ENCODE peak calls at places on chromosomes 16 and 17, in nine cellular contexts. R is gastrocnemius medialis, L is right lobe of liver, P is body of pancreas, V is IMR-90, Y is HepG2, G is heart left ventricle, U is K562, Q is upper lobe of left lung. T is an unnamed sample.

GRCh38 chr17:40602445-40603443 is 37.5 kb upstream of the CCR7 start:
- ATAC-seq in R (no peak), L (no peak), P (no peak), V (peak; percentile 63), Y (peak; percentile 22), G (peak; percentile 22), U (no peak), Q (no peak), T (no peak)

GRCh38 chr17:37392024-37392590 is 14.5 kb downstream of the ACACA start:
- ATAC-seq in R (peak; percentile 65), L (no peak), P (no peak), V (peak; percentile 89), Y (no peak), G (peak; percentile 85), U (peak; percentile 73), Q (peak; percentile 51), T (peak; percentile 72)

GRCh38 chr17:57523926-57524634 is 221.0 kb downstream of the CCDC182 start:
- ATAC-seq in R (peak; percentile 74), L (peak; percentile 78), P (peak; percentile 70), V (peak; percentile 52), Y (no peak), G (peak; percentile 91), U (no peak), Q (no peak), T (no peak)

GRCh38 chr17:63774141-63774981 is at the start of gene DDX42:
- ATAC-seq in R (peak; percentile 2), L (peak; percentile 7), P (peak; percentile 3), V (peak; percentile 8), Y (peak; percentile 52), G (peak; percentile 8), U (peak; percentile 34), Q (no peak), T (peak; percentile 3)

GRCh38 chr16:75099075-75099667 is 17.4 kb downstream of the LDHD start:
- ATAC-seq in R (no peak), L (no peak), P (no peak), V (no peak), Y (no peak), G (peak; percentile 43), U (no peak), Q (no peak), T (no peak)

GRCh38 chr17:60231234-60231633 is 81.5 kb downstream of the CA4 start:
- ATAC-seq in R (peak; percentile 61), L (peak; percentile 58), P (no peak), V (peak; percentile 73), Y (peak; percentile 61), G (no peak), U (peak; percentile 77), Q (no peak), T (no peak)

GRCh38 chr17:17052462-17053221 is 10.4 kb downstream of the MPRIP start:
- ATAC-seq in R (no peak), L (peak; percentile 29), P (peak; percentile 34), V (no peak), Y (peak; percentile 14), G (peak; percentile 21), U (no peak), Q (peak; percentile 23), T (no peak)

GRCh38 chr17:32998893-32999240 is 7.2 kb downstream of the SPACA3 start:
- ATAC-seq in R (no peak), L (no peak), P (no peak), V (peak; percentile 72), Y (no peak), G (peak; percentile 18), U (peak; percentile 56), Q (no peak), T (no peak)

GRCh38 chr16:55239723-55240122 is 84.3 kb upstream of the IRX6 start:
- ATAC-seq in R (no peak), L (no peak), P (no peak), V (no peak), Y (no peak), G (no peak), U (no peak), Q (no peak), T (no peak)

GRCh38 chr16:24829153-24829552 is 16.6 kb upstream of the SLC5A11 start:
- ATAC-seq in R (no peak), L (no peak), P (no peak), V (no peak), Y (peak; percentile 24), G (no peak), U (peak; percentile 85), Q (no peak), T (no peak)

GRCh38 chr17:8068736-8069586 is 18.6 kb downstream of the ALOX12B start:
- ATAC-seq in R (no peak), L (peak; percentile 52), P (no peak), V (no peak), Y (no peak), G (peak; percentile 63), U (no peak), Q (peak; percentile 17), T (peak; percentile 54)

GRCh38 chr17:82743344-82744219 is 8.2 kb downstream of the FN3K start:
- ATAC-seq in R (no peak), L (no peak), P (no peak), V (no peak), Y (no peak), G (peak; percentile 47), U (no peak), Q (peak; percentile 45), T (no peak)

GRCh38 chr16:4500283-4500682 is 24.1 kb downstream of the HMOX2 start:
- ATAC-seq in R (peak; percentile 97), L (peak; percentile 47), P (peak; percentile 78), V (peak; percentile 87), Y (peak; percentile 80), G (peak; percentile 86), U (no peak), Q (peak; percentile 73), T (peak; percentile 88)

GRCh38 chr16:4499196-4499555 is 23.0 kb downstream of the HMOX2 start:
- ATAC-seq in R (no peak), L (no peak), P (no peak), V (no peak), Y (no peak), G (no peak), U (no peak), Q (no peak), T (no peak)

GRCh38 chr16:4498546-4499195 is 22.5 kb downstream of the HMOX2 start:
- ATAC-seq in R (no peak), L (no peak), P (no peak), V (no peak), Y (no peak), G (no peak), U (no peak), Q (no peak), T (no peak)

GRCh38 chr16:4505356-4506153 is 29.4 kb downstream of the HMOX2 start:
- ATAC-seq in R (no peak), L (peak; percentile 37), P (no peak), V (no peak), Y (no peak), G (no peak), U (no peak), Q (peak; percentile 47), T (no peak)

GRCh38 chr16:4501071-4501478 is 24.9 kb downstream of the HMOX2 start:
- ATAC-seq in R (peak; percentile 34), L (peak; percentile 81), P (peak; percentile 69), V (peak; percentile 17), Y (peak; percentile 23), G (peak; percentile 20), U (no peak), Q (no peak), T (no peak)
- H3K4me1 ChIP-seq in R (peaks cover 38% of the 10 kb centered on the region), L (peaks cover 20% of the 10 kb centered on the region), P (peaks cover 56% of the 10 kb centered on the region), V (peaks cover 20% of the 10 kb centered on the region), Y (peaks cover 46% of the 10 kb centered on the region), G (peaks cover 34% of the 10 kb centered on the region), U (peaks cover 6% of the 10 kb centered on the region), Q (peaks cover 27% of the 10 kb centered on the region), T (peaks cover 11% of the 10 kb centered on the region)

GRCh38 chr17:18857864-18858566 is at the start of gene PRPSAP2:
- ATAC-seq in R (peak; percentile 72), L (peak; percentile 97), P (peak; percentile 92), V (peak; percentile 85), Y (peak; percentile 84), G (peak; percentile 96), U (peak; percentile 90), Q (peak; percentile 99), T (peak; percentile 92)
- TF ChIP-seq POLR2A in R (peak; percentile 47), L (peak; percentile 31), P (peak; percentile 33), V (no peak), Y (peak; percentile 63), G (no peak), U (peak; percentile 64), Q (peak; percentile 41), T (no peak)

GRCh38 chr16:85215478-85216120 is 103.3 kb upstream of the CIBAR2 start:
- ATAC-seq in R (no peak), L (no peak), P (no peak), V (no peak), Y (peak; percentile 21), G (no peak), U (no peak), Q (no peak), T (no peak)
- H3K4me1 ChIP-seq in R (peaks cover 40% of the 10 kb centered on the region), L (peaks cover 32% of the 10 kb centered on the region), P (peaks cover 38% of the 10 kb centered on the region), V (peaks cover 34% of the 10 kb centered on the region), Y (peaks cover 53% of the 10 kb centered on the region), G (peaks cover 6% of the 10 kb centered on the region), U (peaks cover 44% of the 10 kb centered on the region), Q (peaks cover 13% of the 10 kb centered on the region), T (peaks cover 2% of the 10 kb centered on the region)

DNA sequence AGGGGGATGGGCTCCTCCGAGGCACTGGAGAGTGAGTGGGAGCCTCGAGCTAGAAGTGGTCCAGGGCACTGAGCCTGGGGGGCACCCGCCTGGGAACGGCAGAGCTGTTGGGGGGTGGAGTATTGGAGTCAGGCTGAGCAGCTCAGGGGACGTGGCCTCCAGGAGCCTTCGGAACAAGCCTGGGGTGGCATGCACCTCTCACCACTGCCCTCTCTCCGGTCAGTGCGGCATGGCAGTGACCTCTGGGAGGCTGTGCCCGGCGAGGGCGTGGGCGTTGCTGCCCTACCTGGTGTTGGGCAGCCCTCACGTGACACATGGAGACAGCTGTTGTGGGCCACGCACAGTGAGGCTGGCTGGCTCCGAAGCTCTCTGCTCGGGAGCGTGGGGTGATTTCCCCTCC is 13.9 kb downstream of the PRSS27 start:
- ATAC-seq in R (no peak), L (no peak), P (no peak), V (no peak), Y (no peak), G (no peak), U (no peak), Q (no peak), T (no peak)
- TF ChIP-seq POLR2A in R (no peak), L (no peak), P (no peak), V (no peak), Y (no peak), G (no peak), U (no peak), Q (no peak), T (no peak)

GRCh38 chr16:12419987-12420386 is 383.7 kb downstream of the CPPED1 start:
- ATAC-seq in R (no peak), L (no peak), P (no peak), V (no peak), Y (no peak), G (no peak), U (no peak), Q (no peak), T (no peak)
- H3K4me1 ChIP-seq in R (no peaks in the 10 kb centered on the region), L (peaks cover 5% of the 10 kb centered on the region), P (no peaks in the 10 kb centered on the region), V (no peaks in the 10 kb centered on the region), Y (peaks cover 38% of the 10 kb centered on the region), G (no peaks in the 10 kb centered on the region), U (peaks cover 3% of the 10 kb centered on the region), Q (no peaks in the 10 kb centered on the region), T (no peaks in the 10 kb centered on the region)

T was measured in gastroesophageal sphincter.